ENCODE peak calls at places on chromosomes 11 and 22, in nine cellular contexts. One of them, this sample, is unnamed.

GRCh38 chr11:121431820-121432526 is 20.1 kb upstream of the SORL1 start:
- ATAC-seq in left cardiac atrium: peak; percentile 27
- ATAC-seq in right cardiac atrium: no peak
- ATAC-seq in activated T-cell treated with anti-CD3 and anti-CD28 coated beads, Interleukin-2, amount 50 U/mL, for 4 hours: peak; percentile 85
- ATAC-seq in upper lobe of right lung: no peak
- ATAC-seq in lower lobe of right lung: no peak
- ATAC-seq in aorta: no peak
- ATAC-seq in CD8-positive, alpha-beta T cell: no peak
- ATAC-seq in stimulated activated memory B cell treated with anti-CD40 and anti-IgM and Interleukin-4, amounts not matched to agents 10 μg/mL and 1 μg/mL and 100 μg/mL, for 72 hours: no peak
- ATAC-seq in this sample: no peak

GRCh38 chr11:75040167-75040770 is 51.5 kb downstream of the NEU3 start:
- ATAC-seq in left cardiac atrium: no peak
- ATAC-seq in right cardiac atrium: no peak
- ATAC-seq in activated T-cell treated with anti-CD3 and anti-CD28 coated beads, Interleukin-2, amount 50 U/mL, for 4 hours: no peak
- ATAC-seq in upper lobe of right lung: no peak
- ATAC-seq in lower lobe of right lung: no peak
- ATAC-seq in aorta: no peak
- ATAC-seq in CD8-positive, alpha-beta T cell: no peak
- ATAC-seq in stimulated activated memory B cell treated with anti-CD40 and anti-IgM and Interleukin-4, amounts not matched to agents 10 μg/mL and 1 μg/mL and 100 μg/mL, for 72 hours: no peak
- ATAC-seq in this sample: no peak

GRCh38 chr11:134626032-134626431 is 214.0 kb upstream of the B3GAT1 start:
- ATAC-seq in left cardiac atrium: no peak
- ATAC-seq in right cardiac atrium: no peak
- ATAC-seq in activated T-cell treated with anti-CD3 and anti-CD28 coated beads, Interleukin-2, amount 50 U/mL, for 4 hours: no peak
- ATAC-seq in upper lobe of right lung: no peak
- ATAC-seq in lower lobe of right lung: no peak
- ATAC-seq in aorta: no peak
- ATAC-seq in CD8-positive, alpha-beta T cell: no peak
- ATAC-seq in stimulated activated memory B cell treated with anti-CD40 and anti-IgM and Interleukin-4, amounts not matched to agents 10 μg/mL and 1 μg/mL and 100 μg/mL, for 72 hours: no peak
- ATAC-seq in this sample: no peak

GRCh38 chr11:126586303-126586627 is 230.8 kb downstream of the ST3GAL4 start:
- ATAC-seq in left cardiac atrium: no peak
- ATAC-seq in right cardiac atrium: no peak
- ATAC-seq in activated T-cell treated with anti-CD3 and anti-CD28 coated beads, Interleukin-2, amount 50 U/mL, for 4 hours: no peak
- ATAC-seq in upper lobe of right lung: no peak
- ATAC-seq in lower lobe of right lung: no peak
- ATAC-seq in aorta: no peak
- ATAC-seq in CD8-positive, alpha-beta T cell: no peak
- ATAC-seq in stimulated activated memory B cell treated with anti-CD40 and anti-IgM and Interleukin-4, amounts not matched to agents 10 μg/mL and 1 μg/mL and 100 μg/mL, for 72 hours: no peak
- ATAC-seq in this sample: no peak

GRCh38 chr11:46363455-46363920 is 16.2 kb downstream of the DGKZ start:
- ATAC-seq in left cardiac atrium: peak; percentile 67
- ATAC-seq in right cardiac atrium: peak; percentile 54
- ATAC-seq in activated T-cell treated with anti-CD3 and anti-CD28 coated beads, Interleukin-2, amount 50 U/mL, for 4 hours: no peak
- ATAC-seq in upper lobe of right lung: peak; percentile 31
- ATAC-seq in lower lobe of right lung: peak; percentile 11
- ATAC-seq in aorta: peak; percentile 10
- ATAC-seq in CD8-positive, alpha-beta T cell: no peak
- ATAC-seq in stimulated activated memory B cell treated with anti-CD40 and anti-IgM and Interleukin-4, amounts not matched to agents 10 μg/mL and 1 μg/mL and 100 μg/mL, for 72 hours: no peak
- ATAC-seq in this sample: peak; percentile 76

GRCh38 chr22:46088541-46089311 is 61.6 kb upstream of the PPARA start:
- ATAC-seq in left cardiac atrium: peak; percentile 23
- ATAC-seq in right cardiac atrium: no peak
- ATAC-seq in activated T-cell treated with anti-CD3 and anti-CD28 coated beads, Interleukin-2, amount 50 U/mL, for 4 hours: no peak
- ATAC-seq in upper lobe of right lung: peak; percentile 4
- ATAC-seq in lower lobe of right lung: peak; percentile 16
- ATAC-seq in aorta: peak; percentile 31
- ATAC-seq in CD8-positive, alpha-beta T cell: no peak
- ATAC-seq in stimulated activated memory B cell treated with anti-CD40 and anti-IgM and Interleukin-4, amounts not matched to agents 10 μg/mL and 1 μg/mL and 100 μg/mL, for 72 hours: no peak
- ATAC-seq in this sample: no peak

GRCh38 chr11:89327885-89328284 is 150.2 kb downstream of the TYR start:
- ATAC-seq in left cardiac atrium: no peak
- ATAC-seq in right cardiac atrium: no peak
- ATAC-seq in activated T-cell treated with anti-CD3 and anti-CD28 coated beads, Interleukin-2, amount 50 U/mL, for 4 hours: no peak
- ATAC-seq in upper lobe of right lung: no peak
- ATAC-seq in lower lobe of right lung: no peak
- ATAC-seq in aorta: no peak
- ATAC-seq in CD8-positive, alpha-beta T cell: no peak
- ATAC-seq in stimulated activated memory B cell treated with anti-CD40 and anti-IgM and Interleukin-4, amounts not matched to agents 10 μg/mL and 1 μg/mL and 100 μg/mL, for 72 hours: no peak
- ATAC-seq in this sample: no peak

GRCh38 chr22:44723801-44724200 is 21.8 kb downstream of the PRR5 start:
- ATAC-seq in left cardiac atrium: no peak
- ATAC-seq in right cardiac atrium: no peak
- ATAC-seq in activated T-cell treated with anti-CD3 and anti-CD28 coated beads, Interleukin-2, amount 50 U/mL, for 4 hours: no peak
- ATAC-seq in upper lobe of right lung: no peak
- ATAC-seq in lower lobe of right lung: no peak
- ATAC-seq in aorta: no peak
- ATAC-seq in CD8-positive, alpha-beta T cell: no peak
- ATAC-seq in stimulated activated memory B cell treated with anti-CD40 and anti-IgM and Interleukin-4, amounts not matched to agents 10 μg/mL and 1 μg/mL and 100 μg/mL, for 72 hours: no peak
- ATAC-seq in this sample: no peak

GRCh38 chr11:15958939-15959338 is 397.4 kb downstream of the SOX6 start:
- ATAC-seq in left cardiac atrium: peak; percentile 55
- ATAC-seq in right cardiac atrium: peak; percentile 88
- ATAC-seq in activated T-cell treated with anti-CD3 and anti-CD28 coated beads, Interleukin-2, amount 50 U/mL, for 4 hours: no peak
- ATAC-seq in upper lobe of right lung: no peak
- ATAC-seq in lower lobe of right lung: no peak
- ATAC-seq in aorta: no peak
- ATAC-seq in CD8-positive, alpha-beta T cell: no peak
- ATAC-seq in stimulated activated memory B cell treated with anti-CD40 and anti-IgM and Interleukin-4, amounts not matched to agents 10 μg/mL and 1 μg/mL and 100 μg/mL, for 72 hours: no peak
- ATAC-seq in this sample: no peak

GRCh38 chr22:33476716-33477115 is 418.5 kb upstream of the SYN3 start:
- ATAC-seq in left cardiac atrium: peak; percentile 42
- ATAC-seq in right cardiac atrium: no peak
- ATAC-seq in activated T-cell treated with anti-CD3 and anti-CD28 coated beads, Interleukin-2, amount 50 U/mL, for 4 hours: no peak
- ATAC-seq in upper lobe of right lung: no peak
- ATAC-seq in lower lobe of right lung: no peak
- ATAC-seq in aorta: no peak
- ATAC-seq in CD8-positive, alpha-beta T cell: no peak
- ATAC-seq in stimulated activated memory B cell treated with anti-CD40 and anti-IgM and Interleukin-4, amounts not matched to agents 10 μg/mL and 1 μg/mL and 100 μg/mL, for 72 hours: no peak
- ATAC-seq in this sample: no peak